ENCODE peak calls at places on chromosomes 11 and 22, in eight cellular contexts. I, T, U, J, B, O, M and P are unnamed samples.

GRCh38 chr11:134476435-134477021 is 64.5 kb upstream of the B3GAT1 start:
- DNase-seq in M (no peak), B (peak; percentile 53), T (no peak), O (no peak), U (no peak), I (no peak), J (no peak), P (no peak)

GRCh38 chr11:134509381-134510068 is 97.5 kb upstream of the B3GAT1 start:
- DNase-seq in M (no peak), J (peak; percentile 46), B (no peak), T (no peak), O (no peak), U (peak; percentile 52), I (peak; percentile 58), P (no peak)

GRCh38 chr11:68313574-68314202 is 1.3 kb downstream of the LRP5 start:
- DNase-seq in M (no peak), J (no peak), T (no peak), B (no peak), O (peak; percentile 28), I (no peak), U (no peak), P (peak; percentile 25)

GRCh38 chr11:45023065-45023365 is 72.3 kb upstream of the TP53I11 start:
- DNase-seq in T (no peak), J (no peak), O (no peak), M (no peak), U (no peak), I (no peak), B (no peak), P (no peak)

GRCh38 chr11:122976734-122977454 is 4.7 kb downstream of the BSX start:
- DNase-seq in I (no peak), U (no peak), M (no peak), J (no peak), T (no peak), B (no peak), O (no peak), P (no peak)

GRCh38 chr22:44425356-44425755 is 72.7 kb downstream of the RTL6 start:
- DNase-seq in I (no peak), U (peak; percentile 23), O (no peak), J (peak; percentile 2), B (no peak), M (no peak), T (peak; percentile 20), P (peak; percentile 16)

GRCh38 chr11:69131644-69132300 is 24.0 kb upstream of the SMIM38 start:
- DNase-seq in J (peak; percentile 81), M (peak; percentile 31), O (peak; percentile 84), I (peak; percentile 85), T (peak; percentile 45), B (peak; percentile 85), U (peak; percentile 83), P (peak; percentile 81)

GRCh38 chr22:26642465-26643367 is 14.7 kb upstream of the MIAT start:
- DNase-seq in B (no peak), I (no peak), M (no peak), T (no peak), J (no peak), U (no peak), O (peak; percentile 26), P (no peak)

GRCh38 chr11:116162541-116163230 is 610.1 kb downstream of the BUD13 start:
- DNase-seq in T (no peak), J (no peak), U (no peak), O (no peak), I (no peak), M (no peak), B (peak; percentile 28), P (no peak)

GRCh38 chr11:57883630-57884029 is 122.0 kb downstream of the CTNND1 start:
- DNase-seq in T (no peak), O (no peak), U (no peak), I (no peak), J (no peak), B (no peak), M (no peak), P (no peak)

GRCh38 chr11:134664863-134665535 is 253.0 kb upstream of the B3GAT1 start:
- DNase-seq in J (no peak), T (no peak), U (peak; percentile 56), M (no peak), O (no peak), I (no peak), B (no peak), P (no peak)

GRCh38 chr22:48954781-48955311 is 872.8 kb downstream of the BRD1 start:
- DNase-seq in I (no peak), O (no peak), T (no peak), J (peak; percentile 50), M (no peak), B (peak; percentile 32), U (peak; percentile 33), P (no peak)

GRCh38 chr11:15258433-15259350 is 144.0 kb downstream of the INSC start:
- DNase-seq in J (no peak), O (peak; percentile 67), U (no peak), M (no peak), I (no peak), B (peak; percentile 26), T (no peak), P (peak; percentile 16)

DNA sequence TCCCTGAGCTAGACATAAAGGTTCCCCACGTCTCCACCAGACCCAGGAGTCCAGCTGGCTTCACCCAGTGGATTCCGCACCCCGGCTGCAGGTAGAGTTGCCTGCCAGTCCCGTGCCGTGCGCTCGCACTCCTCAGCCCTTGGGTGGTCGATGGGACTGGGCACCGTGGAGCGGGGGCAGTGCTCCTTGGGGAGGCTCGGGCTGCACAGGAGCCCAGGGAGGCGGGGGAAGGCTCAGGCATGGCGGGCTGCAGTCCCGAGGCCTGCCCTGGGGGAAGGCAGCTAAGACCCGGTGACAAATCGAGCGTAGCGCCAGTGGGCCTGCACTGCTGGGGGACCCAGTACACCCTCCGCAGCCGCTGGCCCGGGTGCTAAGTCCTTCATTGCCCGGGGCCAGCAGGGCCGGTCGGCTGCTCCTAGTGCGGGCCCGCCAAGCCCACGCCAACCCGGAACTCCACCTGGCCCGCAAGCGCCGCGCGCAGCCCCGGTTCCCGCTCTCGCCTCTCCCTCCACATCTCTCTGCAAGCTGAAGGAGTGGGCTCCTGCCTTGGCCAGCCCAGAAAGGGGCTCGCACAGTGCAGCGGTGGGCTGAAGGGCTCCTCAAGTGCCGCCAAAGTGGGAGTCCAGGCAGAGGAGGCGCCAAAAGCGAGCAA is 9.5 kb upstream of the TREH start:
- DNase-seq in U (no peak), I (peak; percentile 76), J (no peak), O (no peak), M (no peak), B (no peak), T (no peak), P (no peak)
- H3K4me3 ChIP-seq in U (peak overlapping the region; percentile 41), I (no peak overlapping the region), J (peak overlapping the region; percentile 36), O (no peak overlapping the region), M (no peak overlapping the region), B (peak overlapping the region; percentile 25), T (no peak overlapping the region), P (no peak overlapping the region)

GRCh38 chr22:24948356-24949202 is 2.1 kb upstream of the LHFPL7 start:
- DNase-seq in J (no peak), M (no peak), I (no peak), O (no peak), B (no peak), T (no peak), U (no peak), P (no peak)

GRCh38 chr22:24951942-24952836 is at the start of gene KIAA1671:
- DNase-seq in I (peak; percentile 95), M (no peak), U (peak; percentile 88), B (peak; percentile 92), O (peak; percentile 62), T (no peak), J (peak; percentile 81), P (peak; percentile 50)

GRCh38 chr22:24947881-24948280 is 1.4 kb upstream of the LHFPL7 start:
- DNase-seq in J (no peak), M (no peak), I (no peak), B (no peak), T (no peak), O (no peak), U (no peak), P (no peak)

GRCh38 chr22:24952837-24953293 is 349 bp downstream of the KIAA1671 start:
- DNase-seq in J (peak; percentile 69), B (peak; percentile 67), I (peak; percentile 86), M (no peak), O (peak; percentile 26), U (peak; percentile 77), T (no peak), P (peak; percentile 61)

DNA sequence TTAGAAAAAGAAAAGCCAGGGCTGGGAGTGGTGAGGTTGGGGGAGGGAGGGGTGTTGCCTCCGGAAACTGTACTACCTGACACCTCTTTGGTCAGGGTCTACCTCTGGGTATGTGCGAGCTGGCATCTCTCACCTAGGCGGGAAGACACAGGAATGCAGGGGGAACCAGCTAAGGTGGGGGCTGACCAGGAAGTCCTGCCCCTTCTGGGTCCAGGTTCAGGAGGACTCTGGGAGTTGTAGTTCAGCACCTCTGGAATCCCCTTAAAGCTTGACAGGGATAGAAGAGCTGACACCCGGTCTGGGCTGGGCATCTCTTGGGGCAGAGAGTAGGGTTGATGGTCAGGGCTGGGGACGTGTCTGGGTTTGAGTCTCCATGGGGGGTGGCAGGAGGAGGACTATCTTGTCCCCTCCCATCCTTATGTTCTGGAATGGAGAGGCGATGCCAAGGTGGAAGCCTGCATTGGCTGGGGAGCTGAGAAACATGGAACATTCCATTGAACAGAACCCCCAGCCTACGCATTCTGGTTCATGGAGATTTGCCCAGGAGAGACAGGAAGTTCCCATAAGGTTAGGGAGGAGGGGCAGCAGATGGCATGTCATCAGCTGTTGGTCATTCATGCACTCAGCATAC is 2.1 kb upstream of the KIAA1671 start:
- DNase-seq in J (no peak), I (no peak), O (peak; percentile 43), U (no peak), M (no peak), B (no peak), T (no peak), P (peak; percentile 63)
- H3K4me3 ChIP-seq in J (peak overlapping the region; percentile 16), I (no peak overlapping the region), O (no peak overlapping the region), U (no peak overlapping the region), M (no peak overlapping the region), B (no peak overlapping the region), T (no peak overlapping the region), P (peak overlapping the region; percentile 10)

DNA sequence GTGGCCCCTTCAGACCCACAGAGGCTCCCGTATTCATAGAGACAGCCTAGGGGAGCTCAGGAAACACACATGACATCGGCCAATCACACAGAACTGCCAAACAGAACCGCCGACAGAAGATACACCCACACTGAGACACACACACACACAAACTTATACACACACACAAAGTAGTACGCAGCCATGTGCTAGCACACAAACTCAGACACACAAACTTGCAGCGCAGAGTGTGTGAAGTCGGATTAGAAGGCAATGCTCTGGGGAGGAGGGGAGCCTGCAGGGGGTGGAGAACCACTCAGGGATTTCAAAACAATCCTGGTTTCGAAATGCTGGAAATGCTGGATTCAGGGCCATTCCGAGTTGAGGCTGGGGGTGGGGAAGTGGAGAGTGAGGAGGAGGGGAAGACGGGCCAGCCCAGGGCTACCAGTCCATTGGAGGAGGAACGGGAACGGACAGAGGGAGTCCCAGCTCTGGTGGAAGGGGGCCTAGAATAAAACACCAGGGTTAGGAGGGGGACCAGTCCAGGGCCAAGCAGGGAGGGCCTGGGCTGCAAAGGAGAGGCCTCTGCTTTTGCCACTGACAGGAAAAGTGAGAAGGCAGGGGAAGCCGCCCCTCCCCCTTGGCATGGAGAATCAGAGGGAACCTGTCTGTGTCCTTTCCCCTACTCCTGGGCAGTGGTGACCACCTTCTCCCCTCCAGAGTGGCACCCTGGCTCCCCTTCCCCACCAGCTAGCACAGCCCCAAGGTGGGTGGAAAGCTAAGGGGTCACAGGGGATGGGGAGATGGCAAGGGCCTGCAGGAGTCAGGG is 4.4 kb downstream of the BCL9L start:
- DNase-seq in I (peak; percentile 93), T (no peak), B (peak; percentile 75), O (peak; percentile 93), M (no peak), U (peak; percentile 95), J (no peak), P (peak; percentile 94)
- H3K4me3 ChIP-seq in I (peak overlapping the region; percentile 43), T (peak overlapping the region; percentile 99), B (peak overlapping the region; percentile 6), O (peak overlapping the region; percentile 98), M (peak overlapping the region; percentile 99), U (peak overlapping the region; percentile 91), J (peak overlapping the region; percentile 94), P (peak overlapping the region; percentile 97)

GRCh38 chr11:78140392-78141077 is 1.1 kb upstream of the ALG8 start:
- DNase-seq in T (no peak), M (no peak), J (no peak), U (no peak), B (no peak), O (no peak), I (no peak), P (no peak)
- H3K4me3 ChIP-seq in T (peak overlapping the region; percentile 87), M (peak overlapping the region; percentile 85), J (peak overlapping the region; percentile 78), U (peak overlapping the region; percentile 64), B (peak overlapping the region; percentile 69), O (peak overlapping the region; percentile 90), I (no peak overlapping the region), P (peak overlapping the region; percentile 83)